ENCODE peak calls at places on chromosomes 7 and 10, in seven cellular contexts. H is right lobe of liver, D is ascending aorta, F is epithelial cell of esophagus, Q is AG04449, C is mucosa of descending colon, N is HCT116. L is an unnamed sample.

GRCh38 chr10:131215776-131216175 is 95.7 kb downstream of the TCERG1L start:
- DNase-seq in C (no peak), Q (no peak), N (no peak), D (no peak), H (no peak), F (no peak), L (no peak)

GRCh38 chr10:371515-371914 is 236.3 kb downstream of the ZMYND11 start:
- DNase-seq in Q (no peak), H (no peak), N (no peak), C (no peak), F (no peak), D (no peak), L (no peak)

GRCh38 chr10:29634764-29635625 is at the start of gene SVIL:
- DNase-seq in F (peak), N (no peak), D (peak), C (peak), Q (no peak), H (no peak), L (no peak)

GRCh38 chr10:51700228-51700835 is 937 bp upstream of the CSTF2T start:
- DNase-seq in F (peak), N (no peak), Q (no peak), D (no peak), C (no peak), H (no peak), L (no peak)

GRCh38 chr7:122260336-122260735 is 44.2 kb downstream of the FEZF1 start:
- DNase-seq in H (no peak), C (no peak), Q (no peak), N (no peak), D (no peak), F (no peak), L (no peak)

GRCh38 chr7:106462365-106462859 is 177.6 kb upstream of the NAMPT start:
- DNase-seq in F (peak), Q (no peak), H (no peak), C (no peak), D (no peak), N (no peak), L (no peak)

GRCh38 chr10:43574035-43574892 is at the start of gene ZNF239:
- DNase-seq in N (peak), Q (peak), H (peak), F (peak), D (peak), C (peak), L (peak)

GRCh38 chr7:77697535-77697831 is 1.2 kb downstream of the RSBN1L start:
- DNase-seq in H (peak), N (no peak), F (no peak), Q (no peak), D (no peak), C (peak), L (no peak)

GRCh38 chr7:94969434-94970084 is 62.2 kb downstream of the PPP1R9A start:
- DNase-seq in D (no peak), H (no peak), N (no peak), F (no peak), C (no peak), Q (no peak), L (no peak)

GRCh38 chr10:112435013-112435619 is 11.6 kb downstream of the ZDHHC6 start:
- DNase-seq in D (no peak), C (no peak), Q (no peak), N (peak), F (peak), H (no peak), L (no peak)
- TF ChIP-seq CTCF in D (peak), C (no peak), Q (peak), N (peak), F (peak), H (peak), L (peak)

GRCh38 chr10:102396751-102397151 is 1.2 kb downstream of the NFKB2 start:
- DNase-seq in Q (no peak), F (no peak), C (peak), H (no peak), D (no peak), N (no peak), L (no peak)

GRCh38 chr10:102398172-102399020 is 2.9 kb downstream of the NFKB2 start:
- DNase-seq in H (no peak), D (no peak), F (no peak), Q (no peak), C (peak), N (no peak), L (no peak)

GRCh38 chr10:102395677-102396197 is at the start of gene NFKB2:
- DNase-seq in Q (no peak), H (peak), N (no peak), C (no peak), F (no peak), D (no peak), L (no peak)

GRCh38 chr10:102396251-102396650 is 746 bp downstream of the NFKB2 start:
- DNase-seq in F (no peak), Q (no peak), N (no peak), C (peak), H (no peak), D (no peak), L (no peak)

GRCh38 chr10:102397222-102398171 is 2.0 kb downstream of the NFKB2 start:
- DNase-seq in F (no peak), N (no peak), Q (no peak), H (no peak), C (peak), D (no peak), L (no peak)
- H3K4me3 ChIP-seq in F (no peak), N (no peak), Q (no peak), H (no peak), C (no peak), D (no peak), L (no peak)

GRCh38 chr7:158494162-158494586 is 93.4 kb downstream of the PTPRN2 start:
- DNase-seq in Q (no peak), F (no peak), C (no peak), D (no peak), N (no peak), H (no peak), L (no peak)
- TF ChIP-seq CTCF in Q (no peak), F (no peak), C (no peak), D (no peak), N (no peak), H (no peak), L (no peak)

GRCh38 chr7:129122751-129123516 is 21.6 kb upstream of the TSPAN33 start:
- DNase-seq in N (no peak), H (no peak), Q (no peak), C (no peak), D (no peak), F (no peak), L (no peak)
- H3K4me3 ChIP-seq in N (no peak), H (no peak), Q (no peak), C (no peak), D (no peak), F (no peak), L (no peak)

GRCh38 chr7:49099587-49100326 is 175.4 kb downstream of the CDC14C start:
- DNase-seq in H (no peak), F (peak), C (no peak), D (no peak), N (no peak), Q (no peak), L (no peak)
- TF ChIP-seq CTCF in H (peak), F (peak), C (no peak), D (no peak), N (no peak), Q (no peak), L (peak)

GRCh38 chr10:118107040-118107439 is 60.3 kb upstream of the RAB11FIP2 start:
- DNase-seq in Q (no peak), C (no peak), H (no peak), N (no peak), D (no peak), F (peak), L (no peak)
- H3K4me3 ChIP-seq in Q (no peak), C (no peak), H (no peak), N (no peak), D (no peak), F (no peak), L (no peak)

DNA sequence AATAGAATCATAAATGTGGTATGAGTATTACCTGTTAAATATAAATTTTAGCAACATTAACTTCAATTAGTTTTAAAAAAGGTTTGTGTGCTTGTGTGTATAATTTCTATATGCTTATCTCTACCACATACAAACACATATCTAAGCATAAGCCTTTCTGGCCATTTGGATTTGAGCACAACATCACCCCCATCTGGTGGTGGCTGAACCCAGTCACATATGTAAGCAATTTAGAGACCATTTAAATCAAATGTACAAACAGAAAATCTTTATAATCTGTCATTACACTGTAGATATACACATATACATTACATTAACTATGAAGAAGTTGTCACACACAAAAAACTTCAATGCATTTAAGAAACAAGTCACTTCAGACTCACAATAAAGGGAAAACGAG is 31.7 kb downstream of the GPR22 start:
- DNase-seq in F (peak), N (peak), Q (no peak), C (no peak), H (no peak), D (no peak), L (peak)
- TF ChIP-seq CTCF in F (peak), N (peak), Q (peak), C (no peak), H (peak), D (peak), L (peak)

L was measured in retinal pigment epithelial cell.